ENCODE peak calls at places on chromosome 15, in five cellular contexts. One of them, this sample, is unnamed.

GRCh38 chr15:68279779-68280745 is 2.5 kb downstream of the FEM1B start:
- DNase-seq in RWPE2: no peak
- DNase-seq in fibroblast of lung: no peak
- DNase-seq in A549: no peak
- DNase-seq in HCT116: no peak
- DNase-seq in this sample: no peak

GRCh38 chr15:39099524-39099923 is 481.4 kb upstream of the THBS1 start:
- DNase-seq in fibroblast of lung: peak
- DNase-seq in A549: no peak
- DNase-seq in HCT116: no peak
- DNase-seq in RWPE2: no peak
- DNase-seq in this sample: no peak

GRCh38 chr15:60004846-60005351 is 788 bp downstream of the FOXB1 start:
- DNase-seq in HCT116: no peak
- DNase-seq in fibroblast of lung: peak
- DNase-seq in RWPE2: peak
- DNase-seq in A549: peak
- DNase-seq in this sample: no peak

GRCh38 chr15:66454143-66454542 is 43.4 kb downstream of the SNAPC5 start:
- DNase-seq in A549: no peak
- DNase-seq in HCT116: no peak
- DNase-seq in fibroblast of lung: peak
- DNase-seq in RWPE2: no peak
- DNase-seq in this sample: no peak

GRCh38 chr15:56098230-56098899 is 105.0 kb upstream of the NEDD4 start:
- DNase-seq in HCT116: no peak
- DNase-seq in fibroblast of lung: peak
- DNase-seq in A549: no peak
- DNase-seq in RWPE2: no peak
- DNase-seq in this sample: no peak

GRCh38 chr15:100671858-100672543 is 69.6 kb downstream of the ASB7 start:
- DNase-seq in fibroblast of lung: peak
- DNase-seq in RWPE2: no peak
- DNase-seq in A549: peak
- DNase-seq in HCT116: peak
- DNase-seq in this sample: peak

GRCh38 chr15:37035349-37035748 is 65.0 kb downstream of the MEIS2 start:
- DNase-seq in fibroblast of lung: peak
- DNase-seq in RWPE2: no peak
- DNase-seq in A549: no peak
- DNase-seq in HCT116: no peak
- DNase-seq in this sample: no peak

GRCh38 chr15:31472636-31473383 is 146.2 kb downstream of the KLF13 start:
- DNase-seq in RWPE2: peak
- DNase-seq in HCT116: no peak
- DNase-seq in fibroblast of lung: peak
- DNase-seq in A549: no peak
- DNase-seq in this sample: no peak

GRCh38 chr15:66027268-66027806 is 158.0 kb downstream of the RAB11A start:
- DNase-seq in RWPE2: peak
- DNase-seq in A549: peak
- DNase-seq in fibroblast of lung: peak
- DNase-seq in HCT116: peak
- DNase-seq in this sample: no peak

GRCh38 chr15:58410353-58410752 is 21.4 kb upstream of the LIPC start:
- DNase-seq in HCT116: no peak
- DNase-seq in fibroblast of lung: peak
- DNase-seq in A549: no peak
- DNase-seq in RWPE2: no peak
- DNase-seq in this sample: no peak

GRCh38 chr15:58190419-58190818 is 52.2 kb downstream of the AQP9 start:
- DNase-seq in RWPE2: no peak
- DNase-seq in HCT116: peak
- DNase-seq in A549: peak
- DNase-seq in fibroblast of lung: no peak
- DNase-seq in this sample: no peak

GRCh38 chr15:36479200-36479896 is 100.1 kb upstream of the CDIN1 start:
- DNase-seq in fibroblast of lung: peak
- DNase-seq in RWPE2: no peak
- DNase-seq in A549: peak
- DNase-seq in HCT116: no peak
- DNase-seq in this sample: no peak

GRCh38 chr15:33380406-33380805 is 69.6 kb downstream of the RYR3 start:
- DNase-seq in fibroblast of lung: no peak
- DNase-seq in A549: no peak
- DNase-seq in RWPE2: no peak
- DNase-seq in HCT116: no peak
- DNase-seq in this sample: no peak

GRCh38 chr15:95944193-95944592 is 386.3 kb upstream of the NR2F2 start:
- DNase-seq in fibroblast of lung: no peak
- DNase-seq in RWPE2: no peak
- DNase-seq in HCT116: no peak
- DNase-seq in A549: no peak
- DNase-seq in this sample: no peak

GRCh38 chr15:35818846-35819245 is 272.9 kb upstream of the DPH6 start:
- DNase-seq in RWPE2: no peak
- DNase-seq in HCT116: no peak
- DNase-seq in fibroblast of lung: no peak
- DNase-seq in A549: no peak
- DNase-seq in this sample: no peak

GRCh38 chr15:74144153-74144775 is 13.9 kb downstream of the ISLR2 start:
- DNase-seq in HCT116: peak
- DNase-seq in A549: peak
- DNase-seq in fibroblast of lung: no peak
- DNase-seq in RWPE2: no peak
- DNase-seq in this sample: no peak

GRCh38 chr15:59048897-59049296 is 56.0 kb upstream of the CCNB2 start:
- DNase-seq in A549: no peak
- DNase-seq in fibroblast of lung: no peak
- DNase-seq in RWPE2: no peak
- DNase-seq in HCT116: no peak
- DNase-seq in this sample: no peak

GRCh38 chr15:82045179-82045891 is 483 bp downstream of the MEX3B start:
- DNase-seq in A549: peak
- DNase-seq in RWPE2: peak
- DNase-seq in fibroblast of lung: peak
- DNase-seq in HCT116: no peak
- DNase-seq in this sample: no peak

GRCh38 chr15:34799149-34799824 is 3.9 kb upstream of the ACTC1 start:
- DNase-seq in fibroblast of lung: peak
- DNase-seq in RWPE2: no peak
- DNase-seq in A549: peak
- DNase-seq in HCT116: no peak
- DNase-seq in this sample: no peak

GRCh38 chr15:34376856-34377255 is 9.9 kb upstream of the LPCAT4 start:
- DNase-seq in A549: no peak
- DNase-seq in RWPE2: no peak
- DNase-seq in HCT116: no peak
- DNase-seq in fibroblast of lung: no peak
- DNase-seq in this sample: no peak

GRCh38 chr15:74396445-74397238 is 29.2 kb upstream of the CYP11A1 start:
- DNase-seq in A549: peak
- DNase-seq in fibroblast of lung: peak
- DNase-seq in HCT116: peak
- DNase-seq in RWPE2: peak
- DNase-seq in this sample: no peak

GRCh38 chr15:67023517-67024321 is 41.7 kb upstream of the SMAD3 start:
- DNase-seq in RWPE2: no peak
- DNase-seq in HCT116: no peak
- DNase-seq in A549: no peak
- DNase-seq in fibroblast of lung: no peak
- DNase-seq in this sample: no peak

GRCh38 chr15:69193948-69194827 is 33.8 kb downstream of the GLCE start:
- DNase-seq in RWPE2: no peak
- DNase-seq in fibroblast of lung: peak
- DNase-seq in A549: no peak
- DNase-seq in HCT116: no peak
- DNase-seq in this sample: no peak

GRCh38 chr15:67409175-67409574 is 111.8 kb upstream of the C15orf61 start:
- DNase-seq in A549: no peak
- DNase-seq in RWPE2: no peak
- DNase-seq in fibroblast of lung: no peak
- DNase-seq in HCT116: no peak
- DNase-seq in this sample: no peak

GRCh38 chr15:56919708-56920637 is 1.5 kb downstream of the TCF12 start:
- DNase-seq in RWPE2: no peak
- DNase-seq in fibroblast of lung: peak
- DNase-seq in HCT116: no peak
- DNase-seq in A549: peak
- DNase-seq in this sample: no peak

GRCh38 chr15:51312132-51312531 is 26.3 kb downstream of the CYP19A1 start:
- DNase-seq in RWPE2: no peak
- DNase-seq in fibroblast of lung: peak
- DNase-seq in HCT116: no peak
- DNase-seq in A549: no peak
- DNase-seq in this sample: no peak

GRCh38 chr15:94206463-94207167 is 24.7 kb upstream of the MCTP2 start:
- DNase-seq in fibroblast of lung: peak
- DNase-seq in HCT116: no peak
- DNase-seq in A549: no peak
- DNase-seq in RWPE2: no peak
- DNase-seq in this sample: no peak

GRCh38 chr15:85688703-85689102 is 106.0 kb downstream of the KLHL25 start:
- DNase-seq in A549: no peak
- DNase-seq in fibroblast of lung: no peak
- DNase-seq in HCT116: no peak
- DNase-seq in RWPE2: no peak
- DNase-seq in this sample: no peak

GRCh38 chr15:80480171-80480811 is 76.1 kb downstream of the ARNT2 start:
- DNase-seq in A549: no peak
- DNase-seq in RWPE2: no peak
- DNase-seq in HCT116: no peak
- DNase-seq in fibroblast of lung: no peak
- DNase-seq in this sample: no peak

GRCh38 chr15:52013151-52013791 is 5.7 kb upstream of the MAPK6 start:
- DNase-seq in A549: peak
- DNase-seq in RWPE2: no peak
- DNase-seq in fibroblast of lung: peak
- DNase-seq in HCT116: no peak
- DNase-seq in this sample: no peak

GRCh38 chr15:30043211-30043655 is 39.5 kb upstream of the GOLGA8J start:
- DNase-seq in RWPE2: no peak
- DNase-seq in HCT116: no peak
- DNase-seq in fibroblast of lung: peak
- DNase-seq in A549: peak
- DNase-seq in this sample: no peak

GRCh38 chr15:51053571-51053970 is 41.1 kb downstream of the TNFAIP8L3 start:
- DNase-seq in fibroblast of lung: peak
- DNase-seq in A549: no peak
- DNase-seq in HCT116: no peak
- DNase-seq in RWPE2: no peak
- DNase-seq in this sample: no peak

GRCh38 chr15:77497108-77497737 is 76.5 kb downstream of the HMG20A start:
- DNase-seq in A549: no peak
- DNase-seq in fibroblast of lung: peak
- DNase-seq in HCT116: no peak
- DNase-seq in RWPE2: no peak
- DNase-seq in this sample: no peak

DNA sequence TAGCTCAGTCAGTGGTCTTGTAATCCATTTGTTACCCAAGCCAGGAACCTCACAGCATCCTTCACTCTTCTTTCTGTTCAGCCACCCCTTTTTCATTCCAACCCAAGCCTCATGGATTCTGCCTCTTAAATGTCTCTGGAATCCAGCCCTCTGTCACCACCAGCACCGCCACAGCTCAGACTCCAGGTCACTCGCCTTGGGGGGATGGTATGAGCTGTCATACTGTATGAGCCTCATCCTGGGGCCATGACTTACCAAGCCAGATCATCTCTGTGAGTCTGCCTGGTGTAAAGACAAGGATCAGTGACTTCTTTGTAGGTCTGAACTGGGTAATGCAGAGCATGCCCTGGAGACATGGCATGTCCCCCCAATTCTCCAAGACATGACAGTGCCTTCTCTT is 79.6 kb downstream of the PGPEP1L start:
- DNase-seq in A549: no peak
- DNase-seq in fibroblast of lung: no peak
- DNase-seq in RWPE2: no peak
- DNase-seq in HCT116: no peak
- DNase-seq in this sample: no peak
- H3K27ac ChIP-seq in A549: no peak
- H3K27ac ChIP-seq in fibroblast of lung: no peak
- H3K27ac ChIP-seq in RWPE2: no peak
- H3K27ac ChIP-seq in HCT116: no peak
- H3K27ac ChIP-seq in this sample: no peak

DNA sequence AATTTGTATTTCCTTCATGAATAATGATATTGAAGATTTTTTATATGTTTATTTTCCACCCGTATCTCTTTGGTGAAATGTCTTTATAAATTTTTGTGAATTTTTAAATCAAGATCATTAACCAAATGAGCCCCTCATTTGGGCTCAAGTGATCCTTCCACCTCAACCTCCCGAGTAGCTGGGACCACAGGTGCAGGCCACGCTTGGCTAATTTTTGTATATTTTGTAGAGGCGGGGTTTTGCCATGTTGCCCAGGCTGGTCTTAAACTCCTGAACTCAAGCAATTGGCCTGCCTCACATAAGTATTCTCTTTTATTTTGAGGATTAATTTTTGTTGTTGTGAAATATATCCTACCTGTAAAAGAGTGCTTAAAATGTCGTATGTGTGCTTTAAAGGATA is 4.9 kb downstream of the BBS4 start:
- DNase-seq in HCT116: no peak
- DNase-seq in RWPE2: no peak
- DNase-seq in A549: no peak
- DNase-seq in fibroblast of lung: no peak
- DNase-seq in this sample: no peak
- H3K27ac ChIP-seq in HCT116: no peak
- H3K27ac ChIP-seq in RWPE2: no peak
- H3K27ac ChIP-seq in A549: no peak
- H3K27ac ChIP-seq in fibroblast of lung: no peak
- H3K27ac ChIP-seq in this sample: no peak

GRCh38 chr15:76313731-76314130 is 2.5 kb upstream of the ETFA start:
- DNase-seq in RWPE2: no peak
- DNase-seq in A549: peak
- DNase-seq in fibroblast of lung: no peak
- DNase-seq in HCT116: no peak
- DNase-seq in this sample: no peak
- H3K27ac ChIP-seq in RWPE2: peak
- H3K27ac ChIP-seq in A549: peak
- H3K27ac ChIP-seq in fibroblast of lung: no peak
- H3K27ac ChIP-seq in HCT116: no peak
- H3K27ac ChIP-seq in this sample: no peak

GRCh38 chr15:97194750-97195149 is 765.8 kb upstream of the ARRDC4 start:
- DNase-seq in RWPE2: no peak
- DNase-seq in HCT116: no peak
- DNase-seq in A549: no peak
- DNase-seq in fibroblast of lung: no peak
- DNase-seq in this sample: no peak

DNA sequence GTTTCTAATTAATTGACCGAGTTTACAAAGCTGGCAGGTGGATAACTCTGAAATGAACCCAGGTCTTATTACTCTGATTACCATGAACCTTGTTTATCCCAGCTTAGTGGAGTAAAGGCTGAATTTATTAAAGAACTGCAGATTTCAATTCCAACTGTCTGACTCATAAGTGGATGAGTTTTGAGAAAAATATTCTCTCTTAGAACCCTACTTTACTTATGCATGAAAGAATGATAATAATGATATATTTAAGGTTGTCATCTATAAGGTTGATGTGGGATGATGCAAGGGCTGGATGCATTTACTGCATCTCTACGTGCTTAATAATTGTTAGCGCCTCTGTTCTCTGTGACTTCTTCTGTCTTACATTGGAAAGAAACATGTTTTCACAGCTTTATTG is 771.4 kb upstream of the ARRDC4 start:
- DNase-seq in fibroblast of lung: peak
- DNase-seq in RWPE2: no peak
- DNase-seq in A549: no peak
- DNase-seq in HCT116: no peak
- DNase-seq in this sample: no peak
- H3K27ac ChIP-seq in fibroblast of lung: no peak
- H3K27ac ChIP-seq in RWPE2: no peak
- H3K27ac ChIP-seq in A549: no peak
- H3K27ac ChIP-seq in HCT116: no peak
- H3K27ac ChIP-seq in this sample: no peak